ENCODE peak calls at places on chromosomes 16 and 17, in five cellular contexts. Z, M, Y, X and Q are unnamed samples.

GRCh38 chr17:36892112-36892838 is 45.0 kb upstream of the LHX1 start:
- DNase-seq in Z (no peak), M (no peak), Y (no peak), X (no peak), Q (no peak)

GRCh38 chr16:68311316-68311620 is 449 bp downstream of the PRMT7 start:
- DNase-seq in Z (no peak), M (no peak), Y (peak; percentile 67), X (peak; percentile 39), Q (peak; percentile 52)

GRCh38 chr17:39167492-39167891 is 1.5 kb upstream of the ARL5C start:
- DNase-seq in Z (no peak), M (no peak), Y (no peak), X (no peak), Q (no peak)

GRCh38 chr17:60137731-60138130 is 12.0 kb upstream of the CA4 start:
- DNase-seq in Z (no peak), M (no peak), Y (no peak), X (no peak), Q (no peak)

GRCh38 chr16:27123795-27124194 is 57.1 kb downstream of the C16orf82 start:
- DNase-seq in Z (no peak), M (no peak), Y (peak; percentile 15), X (peak; percentile 7), Q (no peak)

GRCh38 chr16:56869513-56870270 is 4.7 kb downstream of the SLC12A3 start:
- DNase-seq in Z (no peak), M (no peak), Y (peak; percentile 48), X (no peak), Q (no peak)

GRCh38 chr16:50635505-50636392 is 45.4 kb downstream of the SNX20 start:
- DNase-seq in Z (no peak), M (no peak), Y (no peak), X (no peak), Q (no peak)

GRCh38 chr16:88049561-88050545 is 98.6 kb downstream of the BANP start:
- DNase-seq in Z (no peak), M (no peak), Y (no peak), X (no peak), Q (no peak)

GRCh38 chr16:19095699-19096098 is 18.1 kb upstream of the ITPRIPL2 start:
- DNase-seq in Z (no peak), M (no peak), Y (no peak), X (no peak), Q (peak; percentile 24)

GRCh38 chr17:27494192-27495091 is 38.2 kb downstream of the KSR1 start:
- DNase-seq in Z (peak; percentile 93), M (no peak), Y (peak; percentile 83), X (peak; percentile 42), Q (peak; percentile 57)

GRCh38 chr16:50263940-50264929 is 2.1 kb upstream of the ADCY7 start:
- DNase-seq in Z (no peak), M (no peak), Y (peak; percentile 43), X (peak; percentile 65), Q (peak; percentile 56)

GRCh38 chr17:50267074-50267841 is 7.0 kb upstream of the TMEM92 start:
- DNase-seq in Z (no peak), M (peak; percentile 65), Y (peak; percentile 78), X (peak; percentile 47), Q (peak; percentile 57)

GRCh38 chr17:39352511-39352910 is 48.9 kb downstream of the FBXL20 start:
- DNase-seq in Z (no peak), M (no peak), Y (peak; percentile 30), X (no peak), Q (peak; percentile 9)

GRCh38 chr17:79745641-79746105 is 14.9 kb downstream of the ENPP7 start:
- DNase-seq in Z (no peak), M (no peak), Y (no peak), X (no peak), Q (no peak)

GRCh38 chr17:17727111-17727659 is 45.9 kb downstream of the RAI1 start:
- DNase-seq in Z (no peak), M (no peak), Y (no peak), X (no peak), Q (no peak)

GRCh38 chr16:11799509-11800384 is 2.7 kb upstream of the ZC3H7A start:
- DNase-seq in Z (no peak), M (no peak), Y (no peak), X (no peak), Q (no peak)

GRCh38 chr16:11835309-11835708 is 16.0 kb downstream of the RSL1D1 start:
- DNase-seq in Z (no peak), M (no peak), Y (no peak), X (no peak), Q (no peak)

GRCh38 chr17:5237541-5238016 is 2.9 kb upstream of the SCIMP start:
- DNase-seq in Z (peak; percentile 36), M (no peak), Y (peak; percentile 65), X (peak; percentile 50), Q (peak; percentile 45)

GRCh38 chr17:55751720-55752250 is 934 bp downstream of the PCTP start:
- DNase-seq in Z (no peak), M (no peak), Y (no peak), X (no peak), Q (no peak)
- H3K27ac ChIP-seq in Z (peak overlapping the region; percentile 74), M (no peak overlapping the region), Y (no peak overlapping the region), X (peak overlapping the region; percentile 71), Q (peak overlapping the region; percentile 76)

DNA sequence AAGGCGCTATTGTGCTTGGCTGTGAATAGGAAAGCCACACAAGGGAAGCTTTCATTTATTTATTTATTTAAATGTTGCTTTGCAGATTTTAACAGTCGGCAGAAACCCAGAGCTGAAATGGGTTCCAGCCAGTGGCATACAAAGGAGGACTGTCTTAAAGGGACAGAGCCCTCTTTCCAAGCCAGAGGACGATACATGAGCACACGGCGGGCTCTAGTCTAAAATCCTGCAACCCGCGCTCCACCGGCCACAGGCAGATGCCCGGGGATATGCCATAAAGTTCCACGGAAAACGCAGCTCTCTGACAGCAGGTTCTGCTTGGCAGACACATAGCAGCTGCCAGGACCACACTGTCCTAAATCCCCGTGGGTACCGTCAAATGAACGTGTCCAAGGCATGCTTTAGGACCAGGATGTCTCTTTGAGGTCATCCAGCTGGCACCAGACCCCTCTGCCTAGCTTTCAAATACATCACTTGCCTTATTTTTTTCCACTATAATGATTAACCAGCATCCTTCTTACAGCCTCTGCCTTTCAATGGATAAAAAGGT is 64.6 kb downstream of the CYTH1 start:
- DNase-seq in Z (peak; percentile 53), M (peak; percentile 49), Y (peak; percentile 64), X (peak; percentile 26), Q (peak; percentile 45)
- H3K4me3 ChIP-seq in Z (peak overlapping the region; percentile 36), M (peak overlapping the region; percentile 36), Y (peak overlapping the region; percentile 73), X (peak overlapping the region; percentile 34), Q (peak overlapping the region; percentile 68)

GRCh38 chr16:78115659-78116058 is 16.2 kb downstream of the WWOX start:
- DNase-seq in Z (no peak), M (no peak), Y (no peak), X (no peak), Q (no peak)
- H3K36me3 ChIP-seq in Z (no peaks in the 10 kb centered on the region), M (no peaks in the 10 kb centered on the region), Y (no peaks in the 10 kb centered on the region), X (no peaks in the 10 kb centered on the region), Q (no peaks in the 10 kb centered on the region)

GRCh38 chr17:78123258-78123929 is 5.2 kb downstream of the TMC6 start:
- DNase-seq in Z (no peak), M (no peak), Y (no peak), X (no peak), Q (no peak)

GRCh38 chr17:78122991-78123249 is 5.6 kb downstream of the TMC6 start:
- DNase-seq in Z (no peak), M (no peak), Y (no peak), X (no peak), Q (no peak)

GRCh38 chr17:78124836-78125137 is 3.8 kb downstream of the TMC6 start:
- DNase-seq in Z (no peak), M (no peak), Y (no peak), X (no peak), Q (no peak)

GRCh38 chr17:78125138-78125913 is 3.2 kb downstream of the TMC6 start:
- DNase-seq in Z (no peak), M (no peak), Y (no peak), X (no peak), Q (no peak)

DNA sequence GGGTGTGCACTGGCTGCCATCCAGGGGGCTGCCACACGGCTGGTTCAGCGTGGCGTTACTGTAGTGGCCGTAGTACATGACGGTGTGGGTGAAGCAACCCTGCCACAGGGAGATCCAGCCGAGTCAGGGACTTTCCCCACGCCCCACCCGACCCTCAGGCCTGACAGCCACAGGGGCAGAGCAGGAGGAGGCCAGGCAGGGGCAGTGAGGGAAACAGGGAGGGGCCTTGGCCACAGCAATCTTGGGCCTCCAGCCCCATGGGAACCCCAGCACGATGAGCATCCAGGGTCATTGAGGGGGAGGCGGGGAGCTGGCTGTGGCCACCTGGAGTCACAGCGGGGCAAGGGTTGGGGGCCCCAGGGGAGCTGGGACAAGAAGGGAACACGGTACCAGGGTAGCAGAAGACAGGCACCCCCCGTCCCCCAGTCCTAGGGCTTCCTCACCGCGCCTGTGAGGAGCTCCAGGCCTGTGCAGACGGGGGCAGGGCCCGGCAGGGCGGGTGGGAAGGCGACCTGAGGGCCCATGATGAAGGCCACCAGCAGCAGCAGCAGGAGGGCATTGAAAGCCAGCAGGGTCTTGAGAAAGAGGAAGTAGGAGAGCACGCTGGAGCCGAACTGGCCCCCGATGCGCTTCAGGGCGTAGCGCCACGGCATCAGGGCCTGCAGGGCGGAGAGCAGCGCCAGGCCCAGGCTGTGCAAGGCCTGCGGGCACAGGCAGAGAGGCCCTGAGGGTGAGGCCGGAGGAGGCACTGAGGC is 4.3 kb downstream of the TMC6 start:
- DNase-seq in Z (no peak), M (no peak), Y (no peak), X (no peak), Q (no peak)
- H3K27ac ChIP-seq in Z (no peak overlapping the region), M (no peak overlapping the region), Y (no peak overlapping the region), X (no peak overlapping the region), Q (no peak overlapping the region)

DNA sequence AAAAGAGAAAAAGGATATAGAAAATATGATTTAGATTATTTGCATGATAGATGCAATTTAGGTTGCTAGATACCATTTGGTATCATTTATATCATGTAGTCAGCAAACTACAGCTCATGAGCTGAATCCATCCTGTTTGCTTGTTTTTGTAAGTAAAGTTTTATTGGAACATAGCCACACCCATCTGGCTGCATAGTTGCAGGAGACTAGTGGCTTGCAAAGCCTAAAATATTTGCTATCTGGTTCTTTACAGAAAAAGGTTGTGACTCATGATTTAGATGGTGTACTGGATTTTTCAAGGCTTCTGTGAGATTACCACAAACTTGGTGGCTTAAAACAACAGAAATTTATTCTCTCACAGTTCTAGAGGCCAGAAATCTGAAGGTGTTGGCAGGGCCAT is 49.9 kb downstream of the MAP2K4 start:
- DNase-seq in Z (no peak), M (no peak), Y (peak; percentile 71), X (peak; percentile 89), Q (peak; percentile 77)
- H3K4me3 ChIP-seq in Z (no peak overlapping the region), M (no peak overlapping the region), Y (no peak overlapping the region), X (no peak overlapping the region), Q (no peak overlapping the region)